ENCODE peak calls at places on chromosomes 3 and 15, in ten cellular contexts. C is CD8-positive, alpha-beta T cell; P is sigmoid colon; G is cardiac fibroblast; F is IMR-90; M is HepG2; W is prostate gland; Q is heart right ventricle; A is pancreas; U is neural progenitor cell. E is an unnamed sample.

GRCh38 chr3:81660036-81660435 is 101.4 kb downstream of the GBE1 start:
- DNase-seq in C (no peak), P (no peak), G (no peak), F (no peak), M (no peak), W (no peak), Q (no peak), A (no peak), U (no peak), E (no peak)

GRCh38 chr3:134126153-134126552 is 96.4 kb upstream of the SLCO2A1 start:
- DNase-seq in C (no peak), P (no peak), G (peak), F (no peak), M (no peak), W (no peak), Q (no peak), A (no peak), U (no peak), E (no peak)

GRCh38 chr15:100131321-100132224 is 210.2 kb downstream of the ADAMTS17 start:
- DNase-seq in C (no peak), P (no peak), G (peak), F (peak), M (peak), W (peak), Q (peak), A (peak), U (peak), E (no peak)

GRCh38 chr3:23489338-23490158 is 286.4 kb downstream of the UBE2E2 start:
- DNase-seq in C (no peak), P (no peak), G (no peak), F (peak), M (no peak), W (no peak), Q (no peak), A (no peak), U (peak), E (no peak)

GRCh38 chr3:8809341-8809740 is 39.9 kb upstream of the OXTR start:
- DNase-seq in C (no peak), P (no peak), G (no peak), F (no peak), M (no peak), W (no peak), Q (no peak), A (no peak), U (no peak), E (no peak)

GRCh38 chr3:108623504-108623903 is 34.0 kb downstream of the DZIP3 start:
- DNase-seq in C (no peak), P (no peak), G (no peak), F (peak), M (no peak), W (no peak), Q (peak), A (no peak), U (no peak), E (no peak)

GRCh38 chr15:56871867-56872266 is 46.6 kb upstream of the TCF12 start:
- DNase-seq in C (no peak), P (no peak), G (no peak), F (peak), M (no peak), W (no peak), Q (no peak), A (no peak), U (no peak), E (no peak)

GRCh38 chr3:140463401-140463800 is 214.5 kb upstream of the TRIM42 start:
- DNase-seq in C (no peak), P (no peak), G (no peak), F (no peak), M (no peak), W (no peak), Q (no peak), A (no peak), U (no peak), E (no peak)

GRCh38 chr3:28575748-28576589 is 227.3 kb upstream of the AZI2 start:
- DNase-seq in C (no peak), P (no peak), G (peak), F (no peak), M (no peak), W (peak), Q (no peak), A (peak), U (peak), E (no peak)

GRCh38 chr15:40420793-40421192 is 15.2 kb downstream of the IVD start:
- DNase-seq in C (no peak), P (no peak), G (no peak), F (no peak), M (no peak), W (peak), Q (no peak), A (peak), U (no peak), E (no peak)

GRCh38 chr3:194294888-194295214 is 56.3 kb downstream of the CPN2 start:
- DNase-seq in C (no peak), P (no peak), G (no peak), F (no peak), M (no peak), W (no peak), Q (no peak), A (no peak), U (peak), E (no peak)

GRCh38 chr15:40702077-40702476 is 7.1 kb downstream of the RAD51 start:
- DNase-seq in C (no peak), P (no peak), G (peak), F (peak), M (peak), W (no peak), Q (no peak), A (no peak), U (no peak), E (no peak)

GRCh38 chr3:95721938-95722337 is 1092.5 kb upstream of the EPHA6 start:
- DNase-seq in C (no peak), P (no peak), G (no peak), F (no peak), M (no peak), W (no peak), Q (no peak), A (no peak), U (no peak), E (no peak)

GRCh38 chr3:133991637-133992036 is 38.1 kb downstream of the SLCO2A1 start:
- DNase-seq in C (no peak), P (peak), G (peak), F (no peak), M (no peak), W (no peak), Q (no peak), A (no peak), U (no peak), E (no peak)

GRCh38 chr15:19984101-19984500 is 557.5 kb downstream of the GOLGA6L6 start:
- DNase-seq in C (no peak), P (no peak), G (no peak), F (no peak), M (no peak), W (no peak), Q (no peak), A (no peak), U (no peak), E (no peak)

GRCh38 chr3:107599755-107600122 is 77.0 kb downstream of the BBX start:
- DNase-seq in C (no peak), P (no peak), G (no peak), F (no peak), M (no peak), W (no peak), Q (no peak), A (no peak), U (no peak), E (no peak)

GRCh38 chr15:81480645-81481053 is 106.6 kb upstream of the TMC3 start:
- DNase-seq in C (no peak), P (no peak), G (peak), F (peak), M (peak), W (peak), Q (peak), A (no peak), U (peak), E (peak)

GRCh38 chr3:43769097-43769470 is 78.3 kb downstream of the ABHD5 start:
- DNase-seq in C (no peak), P (no peak), G (no peak), F (no peak), M (no peak), W (no peak), Q (no peak), A (no peak), U (no peak), E (no peak)

GRCh38 chr15:101159936-101160770 is 91.7 kb downstream of the CHSY1 start:
- DNase-seq in C (no peak), P (peak), G (no peak), F (no peak), M (no peak), W (no peak), Q (no peak), A (no peak), U (no peak), E (no peak)

GRCh38 chr3:125168711-125169410 is 43.7 kb downstream of the SLC12A8 start:
- DNase-seq in C (no peak), P (no peak), G (no peak), F (peak), M (no peak), W (no peak), Q (no peak), A (no peak), U (no peak), E (no peak)

GRCh38 chr15:101651753-101652097 is 456 bp downstream of the TM2D3 start:
- DNase-seq in C (no peak), P (no peak), G (peak), F (no peak), M (peak), W (peak), Q (no peak), A (no peak), U (no peak), E (no peak)

GRCh38 chr3:185335799-185336198 is 27.1 kb upstream of the MAP3K13 start:
- DNase-seq in C (no peak), P (no peak), G (no peak), F (peak), M (peak), W (no peak), Q (no peak), A (no peak), U (no peak), E (no peak)

GRCh38 chr15:48695088-48695834 is 49.8 kb upstream of the FBN1 start:
- DNase-seq in C (no peak), P (no peak), G (peak), F (peak), M (no peak), W (no peak), Q (no peak), A (no peak), U (no peak), E (peak)

GRCh38 chr15:57697588-57697987 is 8.9 kb upstream of the POLR2M start:
- DNase-seq in C (no peak), P (no peak), G (peak), F (peak), M (no peak), W (no peak), Q (no peak), A (no peak), U (no peak), E (no peak)

GRCh38 chr3:59381282-59381681 is 331.5 kb upstream of the CFAP20DC start:
- DNase-seq in C (no peak), P (no peak), G (no peak), F (no peak), M (no peak), W (no peak), Q (no peak), A (no peak), U (no peak), E (no peak)

GRCh38 chr3:59391131-59391530 is 341.3 kb upstream of the CFAP20DC start:
- DNase-seq in C (no peak), P (no peak), G (no peak), F (no peak), M (no peak), W (no peak), Q (no peak), A (no peak), U (no peak), E (no peak)

GRCh38 chr3:59388555-59389280 is 338.9 kb upstream of the CFAP20DC start:
- DNase-seq in C (no peak), P (no peak), G (no peak), F (no peak), M (no peak), W (no peak), Q (no peak), A (no peak), U (no peak), E (no peak)

GRCh38 chr3:59386165-59386564 is 336.3 kb upstream of the CFAP20DC start:
- DNase-seq in C (no peak), P (no peak), G (no peak), F (no peak), M (no peak), W (no peak), Q (no peak), A (no peak), U (no peak), E (no peak)

GRCh38 chr3:59385547-59385946 is 335.7 kb upstream of the CFAP20DC start:
- DNase-seq in C (no peak), P (no peak), G (no peak), F (no peak), M (no peak), W (no peak), Q (no peak), A (no peak), U (no peak), E (no peak)
- H3K4me3 ChIP-seq in C (no peak), P (no peak), G (no peak), F (no peak), M (no peak), W (no peak), Q (no peak), A (no peak), U (no peak), E (no peak)

GRCh38 chr15:68204361-68204760 is 771 bp downstream of the CALML4 start:
- DNase-seq in C (no peak), P (peak), G (no peak), F (no peak), M (no peak), W (no peak), Q (no peak), A (no peak), U (no peak), E (no peak)
- H3K4me3 ChIP-seq in C (no peak), P (peak), G (no peak), F (no peak), M (no peak), W (no peak), Q (no peak), A (peak), U (no peak), E (no peak)

DNA sequence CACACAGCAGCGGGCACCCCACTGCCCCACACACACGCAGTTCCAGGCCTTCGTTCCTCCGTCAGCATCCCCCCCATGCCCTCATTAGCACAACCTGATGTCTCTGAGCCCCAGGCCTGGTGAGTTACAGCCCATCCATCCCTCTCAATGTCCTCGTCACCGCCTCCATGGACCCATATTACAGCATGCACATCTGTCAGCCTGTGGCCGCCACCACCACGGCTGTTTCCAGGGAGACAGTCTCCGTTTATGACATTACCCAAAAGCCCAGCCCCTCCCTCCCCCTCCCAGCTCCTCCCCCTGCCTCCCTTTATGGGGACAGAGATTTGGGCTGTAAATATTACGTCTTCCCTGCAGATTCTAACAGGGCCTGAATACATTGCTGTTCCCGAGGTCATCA is 143.1 kb upstream of the LINGO1 start:
- DNase-seq in C (no peak), P (no peak), G (no peak), F (no peak), M (no peak), W (no peak), Q (no peak), A (no peak), U (no peak), E (no peak)
- H3K4me3 ChIP-seq in C (no peak), P (no peak), G (no peak), F (no peak), M (no peak), W (no peak), Q (no peak), A (no peak), U (no peak), E (no peak)

GRCh38 chr15:73632670-73633058 is 525 bp downstream of the NPTN start:
- DNase-seq in C (no peak), P (peak), G (no peak), F (no peak), M (no peak), W (no peak), Q (no peak), A (peak), U (peak), E (no peak)

GRCh38 chr15:73633111-73633990 is at the start of gene NPTN:
- DNase-seq in C (peak), P (peak), G (peak), F (peak), M (peak), W (peak), Q (peak), A (peak), U (peak), E (peak)

GRCh38 chr15:73631915-73632669 is 1.1 kb downstream of the NPTN start:
- DNase-seq in C (no peak), P (peak), G (peak), F (peak), M (no peak), W (peak), Q (peak), A (peak), U (peak), E (no peak)

GRCh38 chr15:73630796-73631471 is 2.3 kb downstream of the NPTN start:
- DNase-seq in C (no peak), P (no peak), G (no peak), F (no peak), M (no peak), W (no peak), Q (no peak), A (no peak), U (no peak), E (no peak)

GRCh38 chr15:73633991-73634495 is 854 bp upstream of the NPTN start:
- DNase-seq in C (no peak), P (no peak), G (peak), F (peak), M (peak), W (no peak), Q (no peak), A (no peak), U (no peak), E (no peak)
- H3K4me3 ChIP-seq in C (peak), P (peak), G (no peak), F (no peak), M (peak), W (no peak), Q (peak), A (no peak), U (peak), E (no peak)

GRCh38 chr15:95121191-95121590 is 889.8 kb downstream of the MCTP2 start:
- DNase-seq in C (no peak), P (no peak), G (no peak), F (no peak), M (no peak), W (no peak), Q (no peak), A (no peak), U (no peak), E (no peak)
- H3K4me3 ChIP-seq in C (no peak), P (no peak), G (no peak), F (no peak), M (no peak), W (no peak), Q (no peak), A (no peak), U (no peak), E (no peak)

GRCh38 chr15:35698331-35698730 is 152.4 kb upstream of the DPH6 start:
- DNase-seq in C (no peak), P (no peak), G (no peak), F (no peak), M (no peak), W (no peak), Q (no peak), A (no peak), U (no peak), E (no peak)

GRCh38 chr15:35695002-35695401 is 149.0 kb upstream of the DPH6 start:
- DNase-seq in C (no peak), P (no peak), G (no peak), F (no peak), M (no peak), W (no peak), Q (no peak), A (no peak), U (no peak), E (no peak)

GRCh38 chr15:35696767-35697231 is 150.8 kb upstream of the DPH6 start:
- DNase-seq in C (no peak), P (no peak), G (peak), F (peak), M (peak), W (no peak), Q (no peak), A (no peak), U (no peak), E (peak)

GRCh38 chr15:35698978-35699377 is 153.0 kb upstream of the DPH6 start:
- DNase-seq in C (no peak), P (no peak), G (no peak), F (no peak), M (no peak), W (no peak), Q (no peak), A (no peak), U (no peak), E (no peak)

DNA sequence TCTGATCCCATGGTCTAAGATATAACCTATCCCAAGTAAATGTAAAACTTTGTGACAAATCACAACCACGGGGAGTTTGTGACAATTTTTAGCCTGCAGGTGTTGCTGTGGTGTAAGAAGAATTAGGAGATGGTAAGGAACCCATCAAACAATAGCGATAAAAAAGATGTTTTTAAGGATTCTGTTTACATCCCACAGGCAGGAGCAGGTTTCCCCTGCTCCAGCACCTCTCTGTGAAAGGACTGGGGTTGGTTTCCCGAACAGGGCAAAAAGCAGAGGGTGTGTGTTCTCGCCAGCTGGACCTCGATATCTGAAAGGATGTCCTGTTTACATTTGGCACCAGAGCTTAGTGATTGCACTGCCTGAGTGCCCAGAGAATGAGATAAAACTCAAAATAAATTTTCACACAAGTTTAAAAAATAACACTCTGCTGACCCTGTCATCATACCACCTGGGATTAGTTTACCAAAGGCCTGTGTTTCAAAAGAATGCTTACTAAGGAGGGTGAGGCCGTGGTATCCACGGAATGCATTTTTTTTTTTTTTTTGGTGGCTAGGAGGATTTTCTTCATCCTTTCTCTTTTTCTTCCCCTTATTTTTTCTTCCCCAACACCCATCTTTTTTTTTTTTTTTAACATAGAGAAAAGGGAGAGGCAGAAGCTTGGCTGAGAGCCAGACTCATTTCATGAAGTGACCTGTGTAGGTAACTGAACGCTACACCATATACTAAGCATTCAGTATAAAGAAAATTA is 151.8 kb upstream of the DPH6 start:
- DNase-seq in C (no peak), P (no peak), G (peak), F (peak), M (no peak), W (no peak), Q (no peak), A (peak), U (peak), E (peak)
- H3K4me3 ChIP-seq in C (no peak), P (no peak), G (no peak), F (no peak), M (no peak), W (no peak), Q (no peak), A (no peak), U (no peak), E (no peak)

GRCh38 chr3:149375164-149375823 is 2.2 kb downstream of the TM4SF1 start:
- DNase-seq in C (no peak), P (no peak), G (peak), F (peak), M (no peak), W (no peak), Q (no peak), A (no peak), U (no peak), E (no peak)
- H3K4me3 ChIP-seq in C (no peak), P (peak), G (peak), F (peak), M (peak), W (peak), Q (peak), A (peak), U (no peak), E (peak)

GRCh38 chr3:190596341-190597285 is 82.7 kb downstream of the IL1RAP start:
- DNase-seq in C (no peak), P (no peak), G (no peak), F (no peak), M (no peak), W (no peak), Q (no peak), A (no peak), U (peak), E (peak)

GRCh38 chr3:190594171-190594570 is 80.3 kb downstream of the IL1RAP start:
- DNase-seq in C (no peak), P (no peak), G (no peak), F (no peak), M (no peak), W (no peak), Q (no peak), A (no peak), U (no peak), E (no peak)

GRCh38 chr3:190597291-190597690 is 83.4 kb downstream of the IL1RAP start:
- DNase-seq in C (no peak), P (no peak), G (peak), F (no peak), M (no peak), W (no peak), Q (peak), A (no peak), U (no peak), E (peak)

GRCh38 chr3:190595212-190595795 is 81.4 kb downstream of the IL1RAP start:
- DNase-seq in C (no peak), P (no peak), G (no peak), F (no peak), M (peak), W (no peak), Q (no peak), A (no peak), U (no peak), E (no peak)

DNA sequence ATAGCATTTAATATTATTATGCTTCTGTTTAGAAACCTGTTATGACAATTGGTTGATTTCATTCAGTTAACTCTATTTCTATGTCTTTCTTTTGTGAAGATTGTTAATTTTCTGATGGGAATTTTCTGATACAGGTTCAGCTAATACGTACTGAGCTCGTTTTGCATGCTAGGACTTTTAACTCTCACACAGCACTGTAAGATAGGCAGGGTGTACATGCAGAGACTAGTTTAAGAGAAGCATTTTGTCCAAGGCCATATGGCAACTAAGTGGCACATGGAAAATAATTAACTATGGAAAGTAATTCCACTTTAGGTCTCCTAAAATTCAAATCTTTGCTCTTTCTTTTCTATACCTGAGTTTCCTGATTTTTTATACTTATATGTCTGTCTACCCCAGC is 81.9 kb downstream of the IL1RAP start:
- DNase-seq in C (no peak), P (no peak), G (no peak), F (no peak), M (no peak), W (no peak), Q (no peak), A (no peak), U (no peak), E (no peak)
- H3K4me3 ChIP-seq in C (no peak), P (no peak), G (no peak), F (no peak), M (no peak), W (no peak), Q (no peak), A (peak), U (no peak), E (no peak)